ENCODE peak calls at places on chromosomes 5 and 9, in seven cellular contexts. Y, U, I, L, F, A and V are unnamed samples.

GRCh38 chr5:158560170-158560569 is 539.5 kb downstream of the EBF1 start:
- DNase-seq in U (peak; percentile 7), F (no peak), L (no peak), Y (no peak), A (no peak), I (no peak), V (peak; percentile 14)

GRCh38 chr5:9283473-9283872 is 262.4 kb downstream of the SEMA5A start:
- DNase-seq in I (no peak), F (no peak), U (no peak), Y (no peak), L (no peak), A (no peak), V (no peak)

GRCh38 chr5:116144103-116144502 is 59.3 kb downstream of the COMMD10 start:
- DNase-seq in L (no peak), F (peak; percentile 21), U (peak; percentile 12), A (no peak), I (no peak), Y (no peak), V (no peak)

GRCh38 chr5:175384724-175385552 is 59.0 kb downstream of the DRD1 start:
- DNase-seq in A (no peak), F (no peak), I (no peak), L (no peak), U (no peak), Y (no peak), V (no peak)

GRCh38 chr9:121281614-121282291 is 13.8 kb downstream of the GSN start:
- DNase-seq in A (no peak), U (peak; percentile 73), L (peak; percentile 88), Y (no peak), I (peak; percentile 72), F (peak; percentile 80), V (no peak)

GRCh38 chr5:2699686-2700085 is 51.8 kb downstream of the IRX2 start:
- DNase-seq in A (no peak), F (no peak), U (no peak), Y (no peak), I (no peak), L (no peak), V (no peak)

GRCh38 chr5:88368201-88368600 is 99.6 kb upstream of the TMEM161B start:
- DNase-seq in I (no peak), L (no peak), U (no peak), F (no peak), Y (no peak), A (no peak), V (no peak)

GRCh38 chr9:104808030-104808614 is 44.2 kb downstream of the NIPSNAP3B start:
- DNase-seq in L (no peak), F (peak; percentile 53), U (peak; percentile 77), I (peak; percentile 38), Y (peak; percentile 57), A (peak; percentile 44), V (no peak)

GRCh38 chr5:59020611-59021285 is 437.9 kb downstream of the RAB3C start:
- DNase-seq in Y (no peak), L (no peak), F (no peak), U (no peak), I (no peak), A (no peak), V (no peak)

GRCh38 chr9:18981471-18982245 is 51.4 kb downstream of the SAXO1 start:
- DNase-seq in U (peak; percentile 30), A (no peak), Y (no peak), I (no peak), L (no peak), F (peak; percentile 33), V (no peak)
- TF ChIP-seq CTCF in U (no peak), A (no peak), Y (no peak), I (no peak), L (no peak), F (no peak), V (no peak)

GRCh38 chr5:83376461-83376860 is 95.1 kb upstream of the VCAN start:
- DNase-seq in F (no peak), A (no peak), Y (no peak), U (peak; percentile 55), L (no peak), I (no peak), V (no peak)
- TF ChIP-seq CTCF in F (no peak), A (no peak), Y (no peak), U (no peak), L (no peak), I (no peak), V (no peak)

GRCh38 chr9:111298831-111299603 is 31.0 kb downstream of the OR2K2 start:
- DNase-seq in U (peak; percentile 91), I (no peak), A (peak; percentile 69), F (peak; percentile 83), Y (no peak), L (no peak), V (peak; percentile 61)
- TF ChIP-seq CTCF in U (peak; percentile 71), I (peak; percentile 87), A (peak; percentile 47), F (peak; percentile 60), Y (peak; percentile 82), L (peak; percentile 78), V (peak; percentile 52)

GRCh38 chr5:127296321-127296720 is 5.7 kb downstream of the MEGF10 start:
- DNase-seq in F (no peak), I (no peak), Y (no peak), L (no peak), U (peak; percentile 15), A (peak; percentile 40), V (no peak)

GRCh38 chr5:127298623-127299022 is 8.0 kb downstream of the MEGF10 start:
- DNase-seq in Y (no peak), I (no peak), L (no peak), A (no peak), F (no peak), U (no peak), V (no peak)

GRCh38 chr5:127299678-127300077 is 9.1 kb downstream of the MEGF10 start:
- DNase-seq in A (no peak), U (no peak), L (no peak), Y (no peak), I (no peak), F (no peak), V (no peak)

GRCh38 chr5:127297348-127298035 is 6.9 kb downstream of the MEGF10 start:
- DNase-seq in L (no peak), Y (no peak), U (no peak), A (no peak), I (no peak), F (no peak), V (no peak)

GRCh38 chr5:127298036-127298429 is 7.4 kb downstream of the MEGF10 start:
- DNase-seq in U (no peak), L (no peak), Y (no peak), A (no peak), I (no peak), F (no peak), V (no peak)
- TF ChIP-seq CTCF in U (no peak), L (no peak), Y (no peak), A (no peak), I (peak; percentile 34), F (no peak), V (no peak)